ENCODE peak calls at places on chromosomes 7 and 10, in seven cellular contexts. One of them, this sample, is unnamed.

GRCh38 chr7:80722596-80723141 is 84.2 kb downstream of the CD36 start:
- DNase-seq in NCI-H2171 treated with DMSO at 0.1 percent for 48 hours: no peak
- DNase-seq in A172: peak
- DNase-seq in kidney tubule cell: peak
- DNase-seq in stimulated activated CD8-positive, alpha-beta memory T cell treated with anti-CD3 and anti-CD28 coated beads, Interleukin-2, amount 100 ng/mL, for 48 hours: no peak
- DNase-seq in ascending aorta: peak
- DNase-seq in fibroblast of pulmonary artery: peak
- DNase-seq in this sample: peak

GRCh38 chr7:153258686-153259085 is 499.1 kb downstream of the ACTR3B start:
- DNase-seq in NCI-H2171 treated with DMSO at 0.1 percent for 48 hours: no peak
- DNase-seq in A172: no peak
- DNase-seq in kidney tubule cell: no peak
- DNase-seq in stimulated activated CD8-positive, alpha-beta memory T cell treated with anti-CD3 and anti-CD28 coated beads, Interleukin-2, amount 100 ng/mL, for 48 hours: no peak
- DNase-seq in ascending aorta: no peak
- DNase-seq in fibroblast of pulmonary artery: no peak
- DNase-seq in this sample: no peak

GRCh38 chr7:150800576-150801241 is at the start of gene TMEM176A:
- DNase-seq in NCI-H2171 treated with DMSO at 0.1 percent for 48 hours: no peak
- DNase-seq in A172: no peak
- DNase-seq in kidney tubule cell: no peak
- DNase-seq in stimulated activated CD8-positive, alpha-beta memory T cell treated with anti-CD3 and anti-CD28 coated beads, Interleukin-2, amount 100 ng/mL, for 48 hours: no peak
- DNase-seq in ascending aorta: no peak
- DNase-seq in fibroblast of pulmonary artery: no peak
- DNase-seq in this sample: no peak

GRCh38 chr7:55192718-55193117 is 172.4 kb upstream of the LANCL2 start:
- DNase-seq in NCI-H2171 treated with DMSO at 0.1 percent for 48 hours: no peak
- DNase-seq in A172: peak
- DNase-seq in kidney tubule cell: peak
- DNase-seq in stimulated activated CD8-positive, alpha-beta memory T cell treated with anti-CD3 and anti-CD28 coated beads, Interleukin-2, amount 100 ng/mL, for 48 hours: no peak
- DNase-seq in ascending aorta: peak
- DNase-seq in fibroblast of pulmonary artery: peak
- DNase-seq in this sample: peak

GRCh38 chr7:77655361-77655760 is 40.9 kb upstream of the RSBN1L start:
- DNase-seq in NCI-H2171 treated with DMSO at 0.1 percent for 48 hours: no peak
- DNase-seq in A172: no peak
- DNase-seq in kidney tubule cell: no peak
- DNase-seq in stimulated activated CD8-positive, alpha-beta memory T cell treated with anti-CD3 and anti-CD28 coated beads, Interleukin-2, amount 100 ng/mL, for 48 hours: no peak
- DNase-seq in ascending aorta: no peak
- DNase-seq in fibroblast of pulmonary artery: no peak
- DNase-seq in this sample: no peak

GRCh38 chr7:38244516-38244915 is 28.9 kb downstream of the TARP start:
- DNase-seq in NCI-H2171 treated with DMSO at 0.1 percent for 48 hours: no peak
- DNase-seq in A172: no peak
- DNase-seq in kidney tubule cell: no peak
- DNase-seq in stimulated activated CD8-positive, alpha-beta memory T cell treated with anti-CD3 and anti-CD28 coated beads, Interleukin-2, amount 100 ng/mL, for 48 hours: no peak
- DNase-seq in ascending aorta: no peak
- DNase-seq in fibroblast of pulmonary artery: no peak
- DNase-seq in this sample: no peak

GRCh38 chr7:43443380-43443779 is 139.5 kb upstream of the STK17A start:
- DNase-seq in NCI-H2171 treated with DMSO at 0.1 percent for 48 hours: peak
- DNase-seq in A172: no peak
- DNase-seq in kidney tubule cell: no peak
- DNase-seq in stimulated activated CD8-positive, alpha-beta memory T cell treated with anti-CD3 and anti-CD28 coated beads, Interleukin-2, amount 100 ng/mL, for 48 hours: no peak
- DNase-seq in ascending aorta: no peak
- DNase-seq in fibroblast of pulmonary artery: peak
- DNase-seq in this sample: no peak

GRCh38 chr10:3785849-3786290 is 861 bp upstream of the KLF6 start:
- DNase-seq in NCI-H2171 treated with DMSO at 0.1 percent for 48 hours: peak
- DNase-seq in A172: no peak
- DNase-seq in kidney tubule cell: peak
- DNase-seq in stimulated activated CD8-positive, alpha-beta memory T cell treated with anti-CD3 and anti-CD28 coated beads, Interleukin-2, amount 100 ng/mL, for 48 hours: no peak
- DNase-seq in ascending aorta: peak
- DNase-seq in fibroblast of pulmonary artery: peak
- DNase-seq in this sample: no peak

GRCh38 chr7:115707684-115708341 is 322.8 kb downstream of the TFEC start:
- DNase-seq in NCI-H2171 treated with DMSO at 0.1 percent for 48 hours: peak
- DNase-seq in A172: no peak
- DNase-seq in kidney tubule cell: no peak
- DNase-seq in stimulated activated CD8-positive, alpha-beta memory T cell treated with anti-CD3 and anti-CD28 coated beads, Interleukin-2, amount 100 ng/mL, for 48 hours: no peak
- DNase-seq in ascending aorta: no peak
- DNase-seq in fibroblast of pulmonary artery: no peak
- DNase-seq in this sample: no peak

GRCh38 chr7:132489776-132490237 is 86.5 kb downstream of the PLXNA4 start:
- DNase-seq in NCI-H2171 treated with DMSO at 0.1 percent for 48 hours: no peak
- DNase-seq in A172: no peak
- DNase-seq in kidney tubule cell: no peak
- DNase-seq in stimulated activated CD8-positive, alpha-beta memory T cell treated with anti-CD3 and anti-CD28 coated beads, Interleukin-2, amount 100 ng/mL, for 48 hours: no peak
- DNase-seq in ascending aorta: no peak
- DNase-seq in fibroblast of pulmonary artery: no peak
- DNase-seq in this sample: no peak

GRCh38 chr7:127900735-127901685 is 130.2 kb downstream of the LRRC4 start:
- DNase-seq in NCI-H2171 treated with DMSO at 0.1 percent for 48 hours: no peak
- DNase-seq in A172: no peak
- DNase-seq in kidney tubule cell: no peak
- DNase-seq in stimulated activated CD8-positive, alpha-beta memory T cell treated with anti-CD3 and anti-CD28 coated beads, Interleukin-2, amount 100 ng/mL, for 48 hours: no peak
- DNase-seq in ascending aorta: no peak
- DNase-seq in fibroblast of pulmonary artery: no peak
- DNase-seq in this sample: no peak

GRCh38 chr10:133249094-133249780 is 11.6 kb downstream of the VENTX start:
- DNase-seq in NCI-H2171 treated with DMSO at 0.1 percent for 48 hours: no peak
- DNase-seq in A172: no peak
- DNase-seq in kidney tubule cell: no peak
- DNase-seq in stimulated activated CD8-positive, alpha-beta memory T cell treated with anti-CD3 and anti-CD28 coated beads, Interleukin-2, amount 100 ng/mL, for 48 hours: no peak
- DNase-seq in ascending aorta: no peak
- DNase-seq in fibroblast of pulmonary artery: no peak
- DNase-seq in this sample: no peak

GRCh38 chr10:125081931-125082330 is 78.4 kb downstream of the CTBP2 start:
- DNase-seq in NCI-H2171 treated with DMSO at 0.1 percent for 48 hours: no peak
- DNase-seq in A172: no peak
- DNase-seq in kidney tubule cell: no peak
- DNase-seq in stimulated activated CD8-positive, alpha-beta memory T cell treated with anti-CD3 and anti-CD28 coated beads, Interleukin-2, amount 100 ng/mL, for 48 hours: no peak
- DNase-seq in ascending aorta: no peak
- DNase-seq in fibroblast of pulmonary artery: no peak
- DNase-seq in this sample: no peak

GRCh38 chr7:78912781-78913180 is 540.7 kb downstream of the MAGI2 start:
- DNase-seq in NCI-H2171 treated with DMSO at 0.1 percent for 48 hours: no peak
- DNase-seq in A172: no peak
- DNase-seq in kidney tubule cell: no peak
- DNase-seq in stimulated activated CD8-positive, alpha-beta memory T cell treated with anti-CD3 and anti-CD28 coated beads, Interleukin-2, amount 100 ng/mL, for 48 hours: no peak
- DNase-seq in ascending aorta: no peak
- DNase-seq in fibroblast of pulmonary artery: peak
- DNase-seq in this sample: no peak

GRCh38 chr10:43166879-43167490 is 28.7 kb downstream of the CSGALNACT2 start:
- DNase-seq in NCI-H2171 treated with DMSO at 0.1 percent for 48 hours: no peak
- DNase-seq in A172: no peak
- DNase-seq in kidney tubule cell: no peak
- DNase-seq in stimulated activated CD8-positive, alpha-beta memory T cell treated with anti-CD3 and anti-CD28 coated beads, Interleukin-2, amount 100 ng/mL, for 48 hours: no peak
- DNase-seq in ascending aorta: no peak
- DNase-seq in fibroblast of pulmonary artery: no peak
- DNase-seq in this sample: no peak

GRCh38 chr7:5766321-5766761 is 15.1 kb downstream of the RNF216 start:
- DNase-seq in NCI-H2171 treated with DMSO at 0.1 percent for 48 hours: no peak
- DNase-seq in A172: peak
- DNase-seq in kidney tubule cell: peak
- DNase-seq in stimulated activated CD8-positive, alpha-beta memory T cell treated with anti-CD3 and anti-CD28 coated beads, Interleukin-2, amount 100 ng/mL, for 48 hours: no peak
- DNase-seq in ascending aorta: no peak
- DNase-seq in fibroblast of pulmonary artery: peak
- DNase-seq in this sample: peak

GRCh38 chr10:29409241-29410051 is 120.6 kb downstream of the LYZL1 start:
- DNase-seq in NCI-H2171 treated with DMSO at 0.1 percent for 48 hours: peak
- DNase-seq in A172: peak
- DNase-seq in kidney tubule cell: peak
- DNase-seq in stimulated activated CD8-positive, alpha-beta memory T cell treated with anti-CD3 and anti-CD28 coated beads, Interleukin-2, amount 100 ng/mL, for 48 hours: peak
- DNase-seq in ascending aorta: peak
- DNase-seq in fibroblast of pulmonary artery: peak
- DNase-seq in this sample: peak

GRCh38 chr10:35336084-35336831 is at the start of gene CCNY:
- DNase-seq in NCI-H2171 treated with DMSO at 0.1 percent for 48 hours: peak
- DNase-seq in A172: peak
- DNase-seq in kidney tubule cell: peak
- DNase-seq in stimulated activated CD8-positive, alpha-beta memory T cell treated with anti-CD3 and anti-CD28 coated beads, Interleukin-2, amount 100 ng/mL, for 48 hours: peak
- DNase-seq in ascending aorta: peak
- DNase-seq in fibroblast of pulmonary artery: peak
- DNase-seq in this sample: no peak

GRCh38 chr10:131560726-131561390 is 249.3 kb upstream of the TCERG1L start:
- DNase-seq in NCI-H2171 treated with DMSO at 0.1 percent for 48 hours: no peak
- DNase-seq in A172: no peak
- DNase-seq in kidney tubule cell: no peak
- DNase-seq in stimulated activated CD8-positive, alpha-beta memory T cell treated with anti-CD3 and anti-CD28 coated beads, Interleukin-2, amount 100 ng/mL, for 48 hours: no peak
- DNase-seq in ascending aorta: no peak
- DNase-seq in fibroblast of pulmonary artery: no peak
- DNase-seq in this sample: no peak

GRCh38 chr7:121107923-121108498 is 119.5 kb downstream of the CPED1 start:
- DNase-seq in NCI-H2171 treated with DMSO at 0.1 percent for 48 hours: peak
- DNase-seq in A172: peak
- DNase-seq in kidney tubule cell: peak
- DNase-seq in stimulated activated CD8-positive, alpha-beta memory T cell treated with anti-CD3 and anti-CD28 coated beads, Interleukin-2, amount 100 ng/mL, for 48 hours: no peak
- DNase-seq in ascending aorta: no peak
- DNase-seq in fibroblast of pulmonary artery: peak
- DNase-seq in this sample: peak

This sample was measured in AG09319.